ENCODE peak calls at places on chromosomes 3 and 15, in nine cellular contexts. C is activated CD8-positive, alpha-beta memory T cell treated with anti-CD3 and anti-CD28 coated beads, Interleukin-2, amount 50 U/mL, for 48 hours; T is ACHN; F is Right ventricle myocardium superior; Q is OCI-LY7; X is KBM-7; V is CD14-positive monocyte; P is stomach; L is psoas muscle. B is an unnamed sample.

GRCh38 chr15:90101130-90101968 is 919 bp downstream of the IDH2 start:
- DNase-seq in C (no peak), T (peak), F (peak), Q (peak), X (peak), V (no peak), P (peak), L (peak), B (peak)

GRCh38 chr3:134428396-134428795 is 54.1 kb upstream of the AMOTL2 start:
- DNase-seq in C (no peak), T (peak), F (no peak), Q (no peak), X (no peak), V (no peak), P (no peak), L (no peak), B (no peak)

GRCh38 chr3:185807455-185808068 is 17.3 kb downstream of the IGF2BP2 start:
- DNase-seq in C (no peak), T (peak), F (no peak), Q (no peak), X (peak), V (peak), P (no peak), L (no peak), B (no peak)

GRCh38 chr3:74862501-74862900 is 248.0 kb upstream of the CNTN3 start:
- DNase-seq in C (no peak), T (no peak), F (no peak), Q (no peak), X (no peak), V (no peak), P (no peak), L (no peak), B (no peak)

GRCh38 chr15:65368646-65369045 is 9.2 kb downstream of the IGDCC3 start:
- DNase-seq in C (no peak), T (no peak), F (no peak), Q (no peak), X (peak), V (no peak), P (no peak), L (no peak), B (no peak)

GRCh38 chr3:65855370-65856100 is 183.2 kb downstream of the MAGI1 start:
- DNase-seq in C (no peak), T (peak), F (no peak), Q (no peak), X (no peak), V (no peak), P (no peak), L (no peak), B (no peak)

GRCh38 chr3:107633327-107634141 is 110.8 kb downstream of the BBX start:
- DNase-seq in C (no peak), T (no peak), F (no peak), Q (peak), X (peak), V (no peak), P (no peak), L (no peak), B (peak)

GRCh38 chr15:62119224-62119925 is 45.7 kb downstream of the C2CD4B start:
- DNase-seq in C (no peak), T (peak), F (no peak), Q (peak), X (peak), V (peak), P (no peak), L (no peak), B (no peak)

GRCh38 chr3:184727357-184728060 is 15.6 kb upstream of the MAGEF1 start:
- DNase-seq in C (peak), T (peak), F (peak), Q (peak), X (peak), V (no peak), P (peak), L (no peak), B (no peak)

B was measured in SIG-M5.